ENCODE peak calls at places on chromosomes 2 and 18, in nine cellular contexts. P is NCI-H345; T is choroid plexus epithelial cell; O is GM04504; K is T-cell; B is GM06990; N is T follicular helper cell; D is CD8-positive, alpha-beta memory T cell; Q is GM12891. Y is an unnamed sample.

GRCh38 chr2:238771193-238771592 is 76.7 kb upstream of the TWIST2 start:
- DNase-seq in P (no peak), T (peak), O (no peak), K (no peak), B (no peak), N (no peak), D (no peak), Q (no peak), Y (no peak)

GRCh38 chr2:20781656-20782265 is 41.1 kb downstream of the LDAH start:
- DNase-seq in P (peak), T (peak), O (no peak), K (no peak), B (no peak), N (peak), D (no peak), Q (no peak), Y (no peak)

GRCh38 chr2:69138247-69138754 is 125.3 kb downstream of the ANTXR1 start:
- DNase-seq in P (no peak), T (peak), O (peak), K (no peak), B (no peak), N (no peak), D (no peak), Q (no peak), Y (no peak)

GRCh38 chr18:44602845-44603244 is 77.8 kb upstream of the SETBP1 start:
- DNase-seq in P (no peak), T (peak), O (no peak), K (no peak), B (no peak), N (no peak), D (no peak), Q (no peak), Y (no peak)

GRCh38 chr18:59070181-59070912 is 69.3 kb upstream of the SEC11C start:
- DNase-seq in P (no peak), T (peak), O (peak), K (peak), B (peak), N (peak), D (peak), Q (peak), Y (peak)

GRCh38 chr2:65015731-65016130 is 26.5 kb downstream of the SLC1A4 start:
- DNase-seq in P (no peak), T (no peak), O (peak), K (no peak), B (no peak), N (no peak), D (no peak), Q (no peak), Y (no peak)

GRCh38 chr2:102664439-102665042 is 45.2 kb downstream of the SLC9A2 start:
- DNase-seq in P (no peak), T (peak), O (no peak), K (no peak), B (peak), N (no peak), D (no peak), Q (no peak), Y (peak)

GRCh38 chr18:8830067-8831060 is 125.0 kb downstream of the MTCL1 start:
- DNase-seq in P (no peak), T (no peak), O (no peak), K (no peak), B (no peak), N (no peak), D (no peak), Q (no peak), Y (no peak)

GRCh38 chr2:73050011-73050617 is 21.4 kb downstream of the SFXN5 start:
- DNase-seq in P (no peak), T (no peak), O (no peak), K (no peak), B (no peak), N (no peak), D (no peak), Q (no peak), Y (no peak)

GRCh38 chr2:234905547-234906260 is 46.1 kb upstream of the SH3BP4 start:
- DNase-seq in P (no peak), T (peak), O (no peak), K (no peak), B (no peak), N (no peak), D (no peak), Q (no peak), Y (no peak)

GRCh38 chr18:76252880-76253279 is 242.2 kb downstream of the ZNF516 start:
- DNase-seq in P (peak), T (peak), O (no peak), K (no peak), B (no peak), N (no peak), D (no peak), Q (no peak), Y (no peak)

GRCh38 chr2:240431663-240432424 is 3.6 kb upstream of the GPC1 start:
- DNase-seq in P (no peak), T (no peak), O (no peak), K (peak), B (no peak), N (no peak), D (no peak), Q (no peak), Y (no peak)